ENCODE peak calls at places on chromosomes 3 and 15, in nine cellular contexts. One of them, this sample, is unnamed.

GRCh38 chr3:100097919-100098896 is 16.1 kb downstream of the FILIP1L start:
- DNase-seq in CD4-positive, alpha-beta T cell: no peak
- DNase-seq in tibial nerve: no peak
- DNase-seq in OCI-LY7: no peak
- DNase-seq in heart left ventricle: peak; percentile 50
- DNase-seq in NB4: no peak
- DNase-seq in HFFc6: no peak
- DNase-seq in endodermal cell: no peak
- DNase-seq in hepatocyte: peak; percentile 51
- DNase-seq in this sample: no peak

GRCh38 chr3:157127268-157127667 is 32.7 kb downstream of the CCNL1 start:
- DNase-seq in CD4-positive, alpha-beta T cell: no peak
- DNase-seq in tibial nerve: no peak
- DNase-seq in OCI-LY7: no peak
- DNase-seq in heart left ventricle: no peak
- DNase-seq in NB4: no peak
- DNase-seq in HFFc6: no peak
- DNase-seq in endodermal cell: no peak
- DNase-seq in hepatocyte: no peak
- DNase-seq in this sample: no peak

GRCh38 chr15:89374116-89375004 is 39.7 kb upstream of the POLG start:
- DNase-seq in CD4-positive, alpha-beta T cell: no peak
- DNase-seq in tibial nerve: no peak
- DNase-seq in OCI-LY7: no peak
- DNase-seq in heart left ventricle: no peak
- DNase-seq in NB4: no peak
- DNase-seq in HFFc6: no peak
- DNase-seq in endodermal cell: no peak
- DNase-seq in hepatocyte: no peak
- DNase-seq in this sample: no peak

GRCh38 chr3:72336821-72337479 is 511.3 kb downstream of the SHQ1 start:
- DNase-seq in CD4-positive, alpha-beta T cell: no peak
- DNase-seq in tibial nerve: peak; percentile 71
- DNase-seq in OCI-LY7: no peak
- DNase-seq in heart left ventricle: peak; percentile 93
- DNase-seq in NB4: no peak
- DNase-seq in HFFc6: no peak
- DNase-seq in endodermal cell: peak; percentile 89
- DNase-seq in hepatocyte: peak; percentile 92
- DNase-seq in this sample: no peak

GRCh38 chr3:50340404-50341329 is at the start of gene RASSF1:
- DNase-seq in CD4-positive, alpha-beta T cell: peak; percentile 35
- DNase-seq in tibial nerve: peak; percentile 71
- DNase-seq in OCI-LY7: peak; percentile 52
- DNase-seq in heart left ventricle: peak; percentile 86
- DNase-seq in NB4: peak; percentile 98
- DNase-seq in HFFc6: peak; percentile 48
- DNase-seq in endodermal cell: peak; percentile 71
- DNase-seq in hepatocyte: peak; percentile 41
- DNase-seq in this sample: no peak

GRCh38 chr3:36362973-36363372 is 17.3 kb upstream of the STAC start:
- DNase-seq in CD4-positive, alpha-beta T cell: no peak
- DNase-seq in tibial nerve: no peak
- DNase-seq in OCI-LY7: no peak
- DNase-seq in heart left ventricle: no peak
- DNase-seq in NB4: no peak
- DNase-seq in HFFc6: no peak
- DNase-seq in endodermal cell: peak; percentile 79
- DNase-seq in hepatocyte: peak; percentile 56
- DNase-seq in this sample: peak; percentile 76

GRCh38 chr3:39150803-39151631 is 2.4 kb downstream of the CSRNP1 start:
- DNase-seq in CD4-positive, alpha-beta T cell: no peak
- DNase-seq in tibial nerve: peak; percentile 89
- DNase-seq in OCI-LY7: no peak
- DNase-seq in heart left ventricle: peak; percentile 91
- DNase-seq in NB4: peak; percentile 53
- DNase-seq in HFFc6: peak; percentile 91
- DNase-seq in endodermal cell: peak; percentile 97
- DNase-seq in hepatocyte: peak; percentile 95
- DNase-seq in this sample: no peak

GRCh38 chr3:72282918-72283317 is 498.0 kb upstream of the PROK2 start:
- DNase-seq in CD4-positive, alpha-beta T cell: no peak
- DNase-seq in tibial nerve: no peak
- DNase-seq in OCI-LY7: no peak
- DNase-seq in heart left ventricle: no peak
- DNase-seq in NB4: peak; percentile 20
- DNase-seq in HFFc6: no peak
- DNase-seq in endodermal cell: no peak
- DNase-seq in hepatocyte: no peak
- DNase-seq in this sample: no peak

GRCh38 chr3:179837374-179837773 is 184.5 kb downstream of the USP13 start:
- DNase-seq in CD4-positive, alpha-beta T cell: no peak
- DNase-seq in tibial nerve: no peak
- DNase-seq in OCI-LY7: no peak
- DNase-seq in heart left ventricle: no peak
- DNase-seq in NB4: peak; percentile 19
- DNase-seq in HFFc6: peak; percentile 3
- DNase-seq in endodermal cell: no peak
- DNase-seq in hepatocyte: no peak
- DNase-seq in this sample: no peak

GRCh38 chr15:71747128-71748083 is 62.9 kb upstream of the NR2E3 start:
- DNase-seq in CD4-positive, alpha-beta T cell: no peak
- DNase-seq in tibial nerve: no peak
- DNase-seq in OCI-LY7: no peak
- DNase-seq in heart left ventricle: no peak
- DNase-seq in NB4: peak; percentile 16
- DNase-seq in HFFc6: peak; percentile 93
- DNase-seq in endodermal cell: no peak
- DNase-seq in hepatocyte: peak; percentile 60
- DNase-seq in this sample: peak; percentile 95

GRCh38 chr15:90818251-90819210 is 49.9 kb upstream of the FURIN start:
- DNase-seq in CD4-positive, alpha-beta T cell: no peak
- DNase-seq in tibial nerve: no peak
- DNase-seq in OCI-LY7: peak; percentile 86
- DNase-seq in heart left ventricle: peak; percentile 65
- DNase-seq in NB4: peak; percentile 99
- DNase-seq in HFFc6: no peak
- DNase-seq in endodermal cell: peak; percentile 82
- DNase-seq in hepatocyte: no peak
- DNase-seq in this sample: no peak

GRCh38 chr3:45054196-45054857 is 28.2 kb downstream of the CLEC3B start:
- DNase-seq in CD4-positive, alpha-beta T cell: no peak
- DNase-seq in tibial nerve: peak; percentile 55
- DNase-seq in OCI-LY7: no peak
- DNase-seq in heart left ventricle: no peak
- DNase-seq in NB4: peak; percentile 23
- DNase-seq in HFFc6: peak; percentile 71
- DNase-seq in endodermal cell: no peak
- DNase-seq in hepatocyte: no peak
- DNase-seq in this sample: no peak

GRCh38 chr15:83656943-83657528 is 3.1 kb downstream of the ADAMTSL3 start:
- DNase-seq in CD4-positive, alpha-beta T cell: no peak
- DNase-seq in tibial nerve: no peak
- DNase-seq in OCI-LY7: no peak
- DNase-seq in heart left ventricle: no peak
- DNase-seq in NB4: no peak
- DNase-seq in HFFc6: no peak
- DNase-seq in endodermal cell: no peak
- DNase-seq in hepatocyte: no peak
- DNase-seq in this sample: no peak

GRCh38 chr3:173945801-173946200 is 548.3 kb downstream of the NLGN1 start:
- DNase-seq in CD4-positive, alpha-beta T cell: no peak
- DNase-seq in tibial nerve: no peak
- DNase-seq in OCI-LY7: no peak
- DNase-seq in heart left ventricle: no peak
- DNase-seq in NB4: no peak
- DNase-seq in HFFc6: no peak
- DNase-seq in endodermal cell: no peak
- DNase-seq in hepatocyte: no peak
- DNase-seq in this sample: no peak

DNA sequence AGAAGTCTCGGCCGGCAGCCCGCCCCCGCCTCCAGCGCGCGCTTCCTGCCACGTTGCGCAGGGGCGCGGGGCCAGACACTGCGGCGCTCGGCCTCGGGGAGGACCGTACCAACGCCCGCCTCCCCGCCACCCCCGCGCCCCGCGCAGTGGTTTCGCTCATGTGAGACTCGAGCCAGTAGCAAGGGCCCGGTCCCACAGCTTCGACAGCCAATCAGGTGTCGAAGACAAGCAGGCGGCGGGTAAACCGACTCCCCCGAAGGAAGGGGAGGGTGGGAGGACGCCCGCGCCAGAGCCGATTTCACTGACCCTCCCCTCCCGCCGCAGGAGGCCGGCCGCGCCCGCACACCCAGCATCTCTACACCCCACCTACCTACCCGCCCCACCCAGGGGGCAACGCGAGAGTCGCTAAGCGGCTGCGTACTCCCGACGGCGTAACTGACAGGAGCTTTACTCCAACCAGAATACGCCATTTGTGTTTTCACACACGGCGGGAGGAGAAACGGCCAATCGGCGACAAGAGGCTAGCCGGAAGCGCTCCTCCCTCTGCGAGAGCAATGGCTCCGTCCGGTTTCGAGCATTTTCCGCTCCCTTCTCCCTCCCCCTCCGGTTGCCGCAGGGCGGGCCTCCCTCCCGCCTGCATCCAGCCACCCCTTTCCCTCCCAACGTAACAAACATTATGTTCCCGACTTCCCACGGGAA is 634 bp upstream of the SETD5 start:
- DNase-seq in CD4-positive, alpha-beta T cell: peak; percentile 100
- DNase-seq in tibial nerve: peak; percentile 97
- DNase-seq in OCI-LY7: peak; percentile 99
- DNase-seq in heart left ventricle: peak; percentile 99
- DNase-seq in NB4: peak; percentile 99
- DNase-seq in HFFc6: peak; percentile 100
- DNase-seq in endodermal cell: peak; percentile 99
- DNase-seq in hepatocyte: peak; percentile 98
- DNase-seq in this sample: peak; percentile 93
- TF ChIP-seq CTCF in CD4-positive, alpha-beta T cell: no peak
- TF ChIP-seq CTCF in tibial nerve: no peak
- TF ChIP-seq CTCF in OCI-LY7: no peak
- TF ChIP-seq CTCF in heart left ventricle: no peak
- TF ChIP-seq CTCF in NB4: no peak
- TF ChIP-seq CTCF in HFFc6: no peak
- TF ChIP-seq CTCF in endodermal cell: no peak
- TF ChIP-seq CTCF in hepatocyte: no peak
- TF ChIP-seq CTCF in this sample: no peak

GRCh38 chr3:127959873-127960272 is 44.8 kb downstream of the KBTBD12 start:
- DNase-seq in CD4-positive, alpha-beta T cell: no peak
- DNase-seq in tibial nerve: no peak
- DNase-seq in OCI-LY7: no peak
- DNase-seq in heart left ventricle: peak; percentile 43
- DNase-seq in NB4: peak; percentile 57
- DNase-seq in HFFc6: no peak
- DNase-seq in endodermal cell: peak; percentile 82
- DNase-seq in hepatocyte: peak; percentile 71
- DNase-seq in this sample: no peak
- TF ChIP-seq CTCF in CD4-positive, alpha-beta T cell: no peak
- TF ChIP-seq CTCF in tibial nerve: peak; percentile 23
- TF ChIP-seq CTCF in OCI-LY7: peak; percentile 52
- TF ChIP-seq CTCF in heart left ventricle: no peak
- TF ChIP-seq CTCF in NB4: peak; percentile 41
- TF ChIP-seq CTCF in HFFc6: peak; percentile 49
- TF ChIP-seq CTCF in endodermal cell: peak; percentile 80
- TF ChIP-seq CTCF in hepatocyte: peak; percentile 59
- TF ChIP-seq CTCF in this sample: peak; percentile 67

GRCh38 chr3:47865192-47865591 is 62.3 kb downstream of the DHX30 start:
- DNase-seq in CD4-positive, alpha-beta T cell: no peak
- DNase-seq in tibial nerve: no peak
- DNase-seq in OCI-LY7: no peak
- DNase-seq in heart left ventricle: no peak
- DNase-seq in NB4: no peak
- DNase-seq in HFFc6: no peak
- DNase-seq in endodermal cell: peak; percentile 66
- DNase-seq in hepatocyte: no peak
- DNase-seq in this sample: no peak
- TF ChIP-seq CTCF in CD4-positive, alpha-beta T cell: no peak
- TF ChIP-seq CTCF in tibial nerve: no peak
- TF ChIP-seq CTCF in OCI-LY7: peak; percentile 22
- TF ChIP-seq CTCF in heart left ventricle: no peak
- TF ChIP-seq CTCF in NB4: no peak
- TF ChIP-seq CTCF in HFFc6: no peak
- TF ChIP-seq CTCF in endodermal cell: peak; percentile 54
- TF ChIP-seq CTCF in hepatocyte: no peak
- TF ChIP-seq CTCF in this sample: no peak

GRCh38 chr15:65084500-65085206 is 8.1 kb downstream of the KBTBD13 start:
- DNase-seq in CD4-positive, alpha-beta T cell: no peak
- DNase-seq in tibial nerve: no peak
- DNase-seq in OCI-LY7: no peak
- DNase-seq in heart left ventricle: peak; percentile 36
- DNase-seq in NB4: no peak
- DNase-seq in HFFc6: no peak
- DNase-seq in endodermal cell: no peak
- DNase-seq in hepatocyte: no peak
- DNase-seq in this sample: no peak

GRCh38 chr15:65087411-65087810 is 10.9 kb downstream of the KBTBD13 start:
- DNase-seq in CD4-positive, alpha-beta T cell: no peak
- DNase-seq in tibial nerve: no peak
- DNase-seq in OCI-LY7: no peak
- DNase-seq in heart left ventricle: peak; percentile 29
- DNase-seq in NB4: no peak
- DNase-seq in HFFc6: no peak
- DNase-seq in endodermal cell: no peak
- DNase-seq in hepatocyte: no peak
- DNase-seq in this sample: no peak

GRCh38 chr15:65086680-65087111 is 10.2 kb downstream of the KBTBD13 start:
- DNase-seq in CD4-positive, alpha-beta T cell: no peak
- DNase-seq in tibial nerve: no peak
- DNase-seq in OCI-LY7: peak; percentile 21
- DNase-seq in heart left ventricle: peak; percentile 25
- DNase-seq in NB4: peak; percentile 27
- DNase-seq in HFFc6: no peak
- DNase-seq in endodermal cell: no peak
- DNase-seq in hepatocyte: peak; percentile 5
- DNase-seq in this sample: no peak

GRCh38 chr15:65085207-65085753 is 8.7 kb downstream of the KBTBD13 start:
- DNase-seq in CD4-positive, alpha-beta T cell: no peak
- DNase-seq in tibial nerve: no peak
- DNase-seq in OCI-LY7: no peak
- DNase-seq in heart left ventricle: peak; percentile 28
- DNase-seq in NB4: no peak
- DNase-seq in HFFc6: no peak
- DNase-seq in endodermal cell: peak; percentile 44
- DNase-seq in hepatocyte: no peak
- DNase-seq in this sample: no peak

DNA sequence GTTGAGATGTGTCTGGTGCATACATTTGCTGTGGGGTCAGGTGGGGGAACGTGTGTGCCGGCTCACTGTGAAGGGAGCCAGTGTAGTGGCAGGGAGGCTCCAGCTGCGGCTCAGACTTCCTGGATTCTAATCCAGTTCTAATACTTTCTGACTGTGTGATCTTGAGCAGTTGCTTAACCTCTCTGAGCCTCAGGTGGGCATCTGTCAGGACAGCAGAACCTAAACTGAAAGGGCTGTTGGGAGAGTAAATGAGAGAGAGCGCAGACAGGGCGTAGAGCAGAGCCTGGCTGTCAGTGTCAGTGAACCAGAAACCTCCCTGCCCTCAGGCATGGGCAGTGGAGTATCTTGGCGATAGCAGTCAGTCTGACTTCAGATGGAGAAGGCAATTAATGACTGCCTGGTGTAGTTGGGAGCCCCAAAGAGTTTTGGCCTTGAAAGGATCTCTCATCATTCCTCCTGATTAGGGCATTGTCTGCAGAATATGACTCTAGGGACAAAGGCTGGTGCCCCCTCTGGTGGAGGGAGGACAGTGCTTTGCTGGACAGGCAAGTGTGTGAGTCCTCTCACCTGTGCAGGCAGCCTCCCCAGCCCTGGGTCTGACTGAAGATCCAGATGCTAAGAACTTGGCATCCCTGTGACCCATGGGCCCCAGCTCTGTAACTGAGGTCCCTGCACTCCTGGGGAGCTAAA is 9.6 kb downstream of the KBTBD13 start:
- DNase-seq in CD4-positive, alpha-beta T cell: no peak
- DNase-seq in tibial nerve: no peak
- DNase-seq in OCI-LY7: peak; percentile 20
- DNase-seq in heart left ventricle: peak; percentile 52
- DNase-seq in NB4: peak; percentile 46
- DNase-seq in HFFc6: peak; percentile 24
- DNase-seq in endodermal cell: peak; percentile 89
- DNase-seq in hepatocyte: peak; percentile 8
- DNase-seq in this sample: no peak
- TF ChIP-seq CTCF in CD4-positive, alpha-beta T cell: no peak
- TF ChIP-seq CTCF in tibial nerve: peak; percentile 10
- TF ChIP-seq CTCF in OCI-LY7: peak; percentile 37
- TF ChIP-seq CTCF in heart left ventricle: peak; percentile 8
- TF ChIP-seq CTCF in NB4: peak; percentile 60
- TF ChIP-seq CTCF in HFFc6: peak; percentile 70
- TF ChIP-seq CTCF in endodermal cell: peak; percentile 79
- TF ChIP-seq CTCF in hepatocyte: peak; percentile 42
- TF ChIP-seq CTCF in this sample: peak; percentile 78

This sample was measured in Panc1.